ENCODE peak calls at places on chromosomes 5 and 9, in four cellular contexts. J is astrocyte of the spinal cord, U is psoas muscle, Z is mucosa of descending colon. H is an unnamed sample.

GRCh38 chr5:131974956-131975726 is 29.7 kb upstream of the MEIKIN start:
- DNase-seq in U (no peak), J (no peak), Z (no peak), H (no peak)

GRCh38 chr5:143445726-143446125 is 42.2 kb upstream of the NR3C1 start:
- DNase-seq in U (no peak), J (no peak), Z (no peak), H (no peak)

GRCh38 chr9:133823189-133824105 is 85.3 kb upstream of the SARDH start:
- DNase-seq in U (no peak), Z (no peak), J (no peak), H (no peak)

GRCh38 chr9:79028101-79028500 is 543.7 kb upstream of the TLE4 start:
- DNase-seq in U (no peak), J (peak), Z (no peak), H (peak)

GRCh38 chr5:116759860-116760644 is 185.4 kb upstream of the SEMA6A start:
- DNase-seq in J (peak), Z (no peak), U (peak), H (no peak)

GRCh38 chr9:98765276-98765675 is 31.1 kb downstream of the ANKS6 start:
- DNase-seq in Z (no peak), J (no peak), U (no peak), H (no peak)

GRCh38 chr5:172364773-172365172 is 81.2 kb upstream of the UBTD2 start:
- DNase-seq in J (no peak), Z (no peak), U (no peak), H (peak)

GRCh38 chr5:34718516-34718915 is 62.4 kb downstream of the RAI14 start:
- DNase-seq in J (peak), Z (no peak), U (no peak), H (no peak)

GRCh38 chr5:73812962-73813588 is 187.1 kb downstream of the ARHGEF28 start:
- DNase-seq in U (no peak), Z (peak), J (peak), H (no peak)

GRCh38 chr9:79273311-79273710 is 298.5 kb upstream of the TLE4 start:
- DNase-seq in U (no peak), Z (no peak), J (no peak), H (no peak)

GRCh38 chr9:34560574-34561229 is 28.8 kb downstream of the CNTFR start:
- DNase-seq in Z (peak), J (no peak), U (no peak), H (no peak)

GRCh38 chr9:105044458-105044857 is 116.5 kb upstream of the ABCA1 start:
- DNase-seq in U (no peak), J (no peak), Z (no peak), H (no peak)

GRCh38 chr9:114602620-114603019 is 8.5 kb upstream of the TMEM268 start:
- DNase-seq in Z (no peak), J (no peak), U (no peak), H (no peak)

GRCh38 chr9:114606597-114607207 is 4.4 kb upstream of the TMEM268 start:
- DNase-seq in J (peak), U (peak), Z (no peak), H (peak)

GRCh38 chr9:114606068-114606467 is 5.0 kb upstream of the TMEM268 start:
- DNase-seq in J (no peak), Z (no peak), U (no peak), H (peak)

GRCh38 chr9:114603183-114603582 is 7.9 kb upstream of the TMEM268 start:
- DNase-seq in J (no peak), Z (no peak), U (no peak), H (no peak)

GRCh38 chr9:114604974-114605373 is 6.1 kb upstream of the TMEM268 start:
- DNase-seq in U (no peak), Z (no peak), J (no peak), H (no peak)
- H3K4me3 ChIP-seq in U (no peak), Z (no peak), J (no peak), H (no peak)

GRCh38 chr9:72696481-72696880 is 175.1 kb downstream of the TMC1 start:
- DNase-seq in U (no peak), Z (no peak), J (no peak), H (no peak)

GRCh38 chr9:72691671-72692070 is 170.3 kb downstream of the TMC1 start:
- DNase-seq in U (no peak), Z (no peak), J (no peak), H (no peak)

DNA sequence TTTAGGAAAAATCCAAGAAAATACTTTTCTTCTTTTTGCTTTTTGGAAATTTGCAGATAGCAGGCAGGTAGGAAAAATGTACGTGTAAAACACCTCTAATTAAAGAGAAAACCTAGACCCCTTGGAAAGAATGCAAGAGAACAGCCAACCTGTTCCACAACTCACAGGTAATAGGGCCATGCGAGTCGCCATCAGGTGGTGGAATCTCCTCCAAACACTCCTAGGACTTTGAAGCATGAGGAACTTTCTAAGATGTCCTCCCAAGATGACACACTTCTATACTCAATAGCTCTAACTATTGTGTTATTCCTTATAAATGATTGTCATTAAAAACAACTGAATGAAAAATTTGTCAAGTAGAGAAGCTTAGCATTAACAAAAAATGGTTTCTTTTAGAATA is 174.0 kb downstream of the TMC1 start:
- DNase-seq in U (no peak), Z (no peak), J (no peak), H (no peak)
- TF ChIP-seq CTCF in U (no peak), Z (no peak), J (no peak), H (no peak)

GRCh38 chr5:175659546-175660248 is 1.8 kb downstream of the HRH2 start:
- DNase-seq in U (no peak), J (no peak), Z (no peak), H (no peak)

GRCh38 chr5:175658299-175659145 is 651 bp downstream of the HRH2 start:
- DNase-seq in Z (no peak), J (no peak), U (no peak), H (no peak)

GRCh38 chr5:175656966-175657365 is 905 bp upstream of the HRH2 start:
- DNase-seq in U (no peak), Z (no peak), J (no peak), H (no peak)

GRCh38 chr5:175655411-175655810 is 2.5 kb upstream of the HRH2 start:
- DNase-seq in U (no peak), Z (no peak), J (no peak), H (no peak)

GRCh38 chr5:175657593-175658271 is at the start of gene HRH2:
- DNase-seq in Z (peak), U (peak), J (no peak), H (no peak)
- H3K4me3 ChIP-seq in Z (no peak), U (peak), J (peak), H (no peak)

DNA sequence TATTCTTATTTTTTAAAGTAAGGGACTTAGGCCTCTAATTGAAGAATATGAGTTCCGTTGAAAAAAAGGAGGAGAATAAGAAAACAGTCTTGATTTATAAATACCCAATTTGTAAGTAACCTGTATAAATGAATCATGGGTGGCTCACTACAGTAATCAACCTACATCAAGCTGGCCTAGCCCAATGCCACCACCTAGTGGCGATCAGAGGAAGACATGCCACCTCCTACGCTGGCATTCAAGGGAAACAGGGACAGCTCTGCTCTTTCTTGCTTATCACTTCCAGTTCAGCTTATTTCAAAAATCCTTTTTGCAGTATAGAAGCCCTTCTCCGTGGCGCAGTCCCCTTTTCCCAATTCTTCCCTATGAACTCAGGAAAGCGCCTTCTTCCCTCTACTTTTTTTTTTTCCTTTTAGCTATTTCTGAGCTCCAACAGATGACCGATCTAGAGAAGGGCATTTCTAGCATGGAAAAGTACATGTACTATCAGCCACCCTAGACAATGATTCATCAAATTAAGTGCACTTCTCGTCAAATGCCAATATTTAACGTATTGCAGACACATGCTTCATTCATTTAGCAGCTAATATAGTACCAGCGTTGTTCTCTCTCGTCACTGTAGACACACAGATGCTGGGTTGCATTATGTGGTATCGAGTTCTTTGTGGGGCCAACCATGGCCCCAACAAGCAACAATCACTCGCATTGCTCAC is 28.3 kb downstream of the PTPN3 start:
- DNase-seq in U (peak), J (peak), Z (no peak), H (peak)
- TF ChIP-seq CTCF in U (peak), J (peak), Z (peak), H (peak)